ENCODE peak calls at places on chromosomes 13 and 19, in ten cellular contexts. Z, S, X, K, R, M, E, W, B and I are unnamed samples. For H3K4me1, the result is how much of the 10 kb centered on the place peaks cover.

GRCh38 chr19:53394974-53395839 is at the start of gene ZNF765:
- DNase-seq in Z (peak), S (peak), X (peak), K (peak), R (peak), M (peak), E (peak), W (peak), B (peak), I (peak)

GRCh38 chr13:86383151-86383550 is 583.9 kb upstream of the SLITRK6 start:
- DNase-seq in Z (no peak), S (no peak), X (no peak), K (no peak), R (no peak), M (no peak), E (no peak), W (no peak), B (no peak), I (no peak)

GRCh38 chr13:50993371-50993770 is 83.8 kb downstream of the RNASEH2B start:
- DNase-seq in Z (no peak), S (no peak), X (no peak), K (no peak), R (no peak), M (no peak), E (no peak), W (no peak), B (no peak), I (peak)

GRCh38 chr13:44649118-44649455 is 73.0 kb upstream of the TSC22D1 start:
- DNase-seq in Z (peak), S (no peak), X (no peak), K (no peak), R (no peak), M (no peak), E (no peak), W (no peak), B (no peak), I (no peak)

GRCh38 chr19:36169084-36169760 is 17.0 kb upstream of the COX7A1 start:
- DNase-seq in Z (peak), S (peak), X (no peak), K (no peak), R (peak), M (no peak), E (no peak), W (no peak), B (no peak), I (no peak)

GRCh38 chr13:113205428-113205931 is 3.0 kb downstream of the PCID2 start:
- DNase-seq in Z (no peak), S (no peak), X (no peak), K (no peak), R (no peak), M (no peak), E (no peak), W (no peak), B (peak), I (no peak)

GRCh38 chr13:72696590-72696989 is 30.8 kb downstream of the MZT1 start:
- DNase-seq in Z (no peak), S (no peak), X (no peak), K (peak), R (peak), M (no peak), E (no peak), W (no peak), B (peak), I (no peak)

GRCh38 chr13:32496574-32497160 is 41.9 kb downstream of the N4BP2L2 start:
- DNase-seq in Z (no peak), S (no peak), X (no peak), K (no peak), R (no peak), M (no peak), E (no peak), W (no peak), B (no peak), I (no peak)

GRCh38 chr19:50024719-50025021 is 502 bp downstream of the VRK3 start:
- DNase-seq in Z (no peak), S (no peak), X (no peak), K (no peak), R (peak), M (no peak), E (no peak), W (no peak), B (no peak), I (no peak)

GRCh38 chr13:58855283-58855682 is 1223.7 kb downstream of the PCDH17 start:
- DNase-seq in Z (no peak), S (no peak), X (no peak), K (no peak), R (no peak), M (no peak), E (no peak), W (no peak), B (peak), I (no peak)

GRCh38 chr13:32116210-32116609 is 84.6 kb downstream of the FRY start:
- DNase-seq in Z (no peak), S (no peak), X (no peak), K (no peak), R (no peak), M (no peak), E (no peak), W (no peak), B (no peak), I (no peak)

GRCh38 chr19:9306443-9306842 is 3.2 kb downstream of the ZNF699 start:
- DNase-seq in Z (no peak), S (no peak), X (no peak), K (no peak), R (no peak), M (no peak), E (no peak), W (no peak), B (peak), I (no peak)

GRCh38 chr13:94305934-94306333 is 173.5 kb downstream of the DCT start:
- DNase-seq in Z (no peak), S (no peak), X (no peak), K (no peak), R (no peak), M (no peak), E (no peak), W (no peak), B (no peak), I (no peak)

GRCh38 chr19:18416778-18417249 is 2.4 kb upstream of the SSBP4 start:
- DNase-seq in Z (peak), S (peak), X (no peak), K (peak), R (peak), M (peak), E (no peak), W (peak), B (peak), I (peak)

GRCh38 chr13:100035936-100036335 is 53.0 kb upstream of the PCCA start:
- DNase-seq in Z (no peak), S (no peak), X (no peak), K (no peak), R (no peak), M (no peak), E (no peak), W (no peak), B (peak), I (no peak)

GRCh38 chr19:10861118-10861651 is 10.2 kb upstream of the CARM1 start:
- DNase-seq in Z (peak), S (no peak), X (no peak), K (peak), R (peak), M (peak), E (peak), W (no peak), B (peak), I (peak)

GRCh38 chr13:42038661-42039456 is 9.6 kb upstream of the DGKH start:
- DNase-seq in Z (no peak), S (no peak), X (no peak), K (no peak), R (no peak), M (no peak), E (no peak), W (no peak), B (no peak), I (no peak)

GRCh38 chr13:40483601-40484000 is 182.8 kb downstream of the FOXO1 start:
- DNase-seq in Z (no peak), S (peak), X (no peak), K (no peak), R (no peak), M (peak), E (peak), W (no peak), B (no peak), I (no peak)

GRCh38 chr19:20038358-20039202 is 725 bp downstream of the ZNF682 start:
- DNase-seq in Z (no peak), S (no peak), X (no peak), K (no peak), R (no peak), M (no peak), E (peak), W (no peak), B (no peak), I (no peak)

GRCh38 chr19:55304279-55304978 is 20.6 kb downstream of the BRSK1 start:
- DNase-seq in Z (peak), S (no peak), X (no peak), K (peak), R (peak), M (no peak), E (peak), W (no peak), B (peak), I (peak)

GRCh38 chr13:40992678-40993077 is 26.4 kb downstream of the ELF1 start:
- DNase-seq in Z (no peak), S (no peak), X (no peak), K (no peak), R (peak), M (no peak), E (no peak), W (no peak), B (peak), I (no peak)

GRCh38 chr13:58542530-58542929 is 911.0 kb downstream of the PCDH17 start:
- DNase-seq in Z (no peak), S (no peak), X (no peak), K (no peak), R (no peak), M (no peak), E (no peak), W (no peak), B (no peak), I (no peak)

GRCh38 chr19:5001547-5002131 is 32.7 kb downstream of the KDM4B start:
- DNase-seq in Z (peak), S (no peak), X (no peak), K (peak), R (peak), M (no peak), E (peak), W (no peak), B (peak), I (no peak)

GRCh38 chr19:6891761-6892385 is 4.5 kb downstream of the ADGRE1 start:
- DNase-seq in Z (no peak), S (no peak), X (no peak), K (no peak), R (peak), M (no peak), E (peak), W (no peak), B (no peak), I (no peak)

GRCh38 chr13:20997301-20998061 is 63.9 kb downstream of the LATS2 start:
- DNase-seq in Z (peak), S (no peak), X (no peak), K (no peak), R (peak), M (no peak), E (no peak), W (no peak), B (peak), I (no peak)

GRCh38 chr13:48783181-48783630 is 129.5 kb downstream of the CYSLTR2 start:
- DNase-seq in Z (no peak), S (peak), X (no peak), K (peak), R (peak), M (peak), E (no peak), W (peak), B (peak), I (no peak)

GRCh38 chr19:41994521-41994971 is 516 bp upstream of the ATP1A3 start:
- DNase-seq in Z (no peak), S (no peak), X (no peak), K (no peak), R (peak), M (no peak), E (peak), W (no peak), B (no peak), I (no peak)

GRCh38 chr19:35783469-35784400 is 8.4 kb downstream of the ARHGAP33 start:
- DNase-seq in Z (peak), S (no peak), X (no peak), K (no peak), R (no peak), M (no peak), E (no peak), W (no peak), B (no peak), I (no peak)

GRCh38 chr13:80339841-80340642 is 884 bp downstream of the SPRY2 start:
- DNase-seq in Z (peak), S (peak), X (no peak), K (peak), R (no peak), M (peak), E (no peak), W (no peak), B (peak), I (peak)

GRCh38 chr19:7450243-7451223 is 38.3 kb downstream of the PEX11G start:
- DNase-seq in Z (no peak), S (no peak), X (no peak), K (no peak), R (peak), M (no peak), E (peak), W (no peak), B (peak), I (no peak)

GRCh38 chr13:92827503-92827902 is 399.1 kb upstream of the GPC6 start:
- DNase-seq in Z (no peak), S (no peak), X (no peak), K (no peak), R (no peak), M (no peak), E (no peak), W (no peak), B (no peak), I (no peak)

GRCh38 chr13:97568850-97569249 is 134.9 kb downstream of the RAP2A start:
- DNase-seq in Z (no peak), S (no peak), X (no peak), K (no peak), R (peak), M (peak), E (no peak), W (no peak), B (peak), I (no peak)

DNA sequence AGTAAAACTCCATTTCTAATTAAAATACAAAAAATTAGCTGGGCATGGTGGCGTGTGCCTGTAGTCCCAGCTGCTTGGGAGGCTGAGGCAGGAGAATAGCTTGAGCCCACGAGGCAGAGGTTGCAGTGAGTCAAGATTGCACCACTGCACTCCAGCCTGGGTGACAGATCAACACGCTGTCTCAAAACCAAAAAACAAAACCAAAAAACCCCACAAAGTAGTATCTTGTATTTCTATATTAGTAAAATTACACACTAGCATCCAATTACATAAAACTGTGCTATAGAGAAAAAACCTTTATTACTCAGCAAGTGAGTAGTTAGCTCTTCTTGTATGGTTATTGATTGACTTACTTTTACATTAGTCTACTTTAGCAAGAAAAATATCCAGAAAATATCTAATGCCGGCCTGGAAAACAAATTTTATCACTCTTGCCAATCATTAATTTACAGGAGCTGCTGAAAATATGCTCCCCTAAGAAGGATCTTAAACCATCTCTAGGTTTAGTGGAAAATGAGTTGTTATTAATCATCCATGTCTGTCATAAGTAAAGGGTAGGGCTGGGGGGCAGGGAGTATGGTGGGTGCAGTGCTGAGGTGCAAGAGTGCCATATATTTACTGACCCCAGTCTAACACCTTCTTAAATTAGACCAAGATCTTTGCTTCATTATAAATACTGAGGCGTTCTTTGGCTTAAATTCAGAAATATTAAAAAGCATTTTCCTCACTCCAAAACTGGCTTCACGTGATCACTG is 44.2 kb downstream of the UBL3 start:
- DNase-seq in Z (no peak), S (no peak), X (no peak), K (no peak), R (no peak), M (no peak), E (no peak), W (no peak), B (no peak), I (no peak)
- H3K4me1 ChIP-seq in Z (under half), S (under half), X (under half), K (under half), R (under half), M (half or more), E (under half), W (under half), B (under half), I (under half)

GRCh38 chr19:51366050-51366998 is at the start of gene ETFB:
- DNase-seq in Z (peak), S (peak), X (peak), K (peak), R (peak), M (peak), E (peak), W (peak), B (peak), I (peak)

GRCh38 chr19:51364200-51365106 is 1.7 kb downstream of the ETFB start:
- DNase-seq in Z (no peak), S (no peak), X (no peak), K (peak), R (no peak), M (no peak), E (no peak), W (no peak), B (peak), I (no peak)

GRCh38 chr19:51366999-51367564 is 894 bp upstream of the ETFB start:
- DNase-seq in Z (no peak), S (peak), X (no peak), K (no peak), R (no peak), M (no peak), E (peak), W (no peak), B (no peak), I (no peak)

GRCh38 chr19:51367565-51368365 is 1.0 kb downstream of the CLDND2 start:
- DNase-seq in Z (peak), S (peak), X (peak), K (peak), R (peak), M (peak), E (peak), W (peak), B (peak), I (peak)

DNA sequence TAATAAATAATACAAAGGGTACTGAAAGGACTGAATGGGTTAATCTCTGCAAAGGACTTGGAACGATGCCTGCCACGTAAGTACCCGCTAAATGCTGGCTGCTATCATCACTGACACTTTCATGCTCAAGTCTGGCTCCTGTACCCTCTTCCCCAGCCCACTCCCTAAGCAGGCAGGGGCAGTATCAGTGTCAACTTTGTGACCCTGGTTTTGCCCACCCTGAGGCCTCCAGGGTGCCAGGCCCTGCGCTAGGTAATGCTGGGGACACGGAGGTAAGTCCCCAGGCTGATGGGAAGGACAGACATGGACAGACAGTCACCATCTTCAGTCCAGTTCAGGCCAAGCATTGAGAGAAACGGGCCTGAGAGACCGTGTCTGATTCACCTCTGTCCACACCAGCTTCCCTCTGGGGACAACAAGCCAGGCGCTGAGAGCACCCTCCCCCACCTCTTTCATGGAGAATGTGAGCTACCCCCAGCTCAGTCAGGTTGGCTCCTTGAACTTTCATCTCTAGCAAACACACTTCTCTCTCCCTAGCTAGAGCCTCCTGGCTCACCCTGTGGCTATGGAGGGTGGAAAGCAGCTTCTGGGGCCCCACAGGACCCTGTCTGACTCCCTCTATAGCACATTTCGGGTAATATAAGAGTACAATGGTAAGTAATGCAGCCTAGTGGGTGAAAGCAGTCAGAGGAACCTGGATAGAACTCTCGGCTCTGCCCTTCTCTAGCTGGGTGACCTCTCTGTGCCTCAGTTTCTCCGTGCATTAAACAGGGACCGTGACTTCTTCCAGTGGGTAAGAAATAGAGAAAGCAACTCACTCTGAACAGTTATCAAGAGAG is 758 bp downstream of the ETFB start:
- DNase-seq in Z (peak), S (no peak), X (no peak), K (peak), R (peak), M (peak), E (peak), W (no peak), B (peak), I (peak)
- TF ChIP-seq CTCF in Z (no peak), S (no peak), X (peak), K (no peak), R (no peak), M (peak), E (peak), W (no peak), B (no peak), I (no peak)

GRCh38 chr19:45780146-45780447 is 2.2 kb downstream of the DMPK start:
- DNase-seq in Z (no peak), S (no peak), X (no peak), K (no peak), R (no peak), M (peak), E (no peak), W (no peak), B (no peak), I (no peak)
- H3K4me3 ChIP-seq in Z (peak), S (no peak), X (no peak), K (peak), R (no peak), M (no peak), E (no peak), W (peak), B (no peak), I (no peak)

DNA sequence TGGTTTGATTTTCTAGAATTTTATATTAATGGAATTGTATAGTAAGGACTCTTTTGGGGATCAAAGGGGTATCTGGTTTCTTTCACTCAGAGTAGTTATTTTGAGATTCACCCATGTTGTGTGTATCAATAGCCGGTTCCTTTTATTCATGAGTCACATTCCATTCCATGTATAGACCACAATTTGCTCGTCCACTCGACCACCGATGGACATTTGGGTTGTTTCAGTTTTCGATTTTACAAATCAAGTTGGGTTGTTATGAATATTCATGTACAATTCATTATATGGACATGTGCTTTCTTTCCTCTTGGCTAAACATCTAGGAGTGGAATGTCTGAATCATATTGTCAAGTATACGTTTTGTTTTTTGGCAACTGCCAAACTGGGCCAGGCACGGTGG is 9.6 kb upstream of the EMP3 start:
- DNase-seq in Z (no peak), S (no peak), X (no peak), K (no peak), R (no peak), M (no peak), E (no peak), W (no peak), B (peak), I (no peak)
- H3K4me1 ChIP-seq in Z (under half), S (under half), X (under half), K (under half), R (under half), M (under half), E (under half), W (under half), B (under half), I (under half)

GRCh38 chr19:3902317-3902973 is 22.0 kb downstream of the ATCAY start:
- DNase-seq in Z (no peak), S (no peak), X (no peak), K (no peak), R (no peak), M (no peak), E (no peak), W (no peak), B (no peak), I (no peak)

GRCh38 chr19:3904233-3904632 is 23.7 kb downstream of the ATCAY start:
- DNase-seq in Z (no peak), S (no peak), X (no peak), K (no peak), R (no peak), M (no peak), E (no peak), W (no peak), B (no peak), I (no peak)

GRCh38 chr19:3908266-3909054 is 24.4 kb upstream of the NMRK2 start:
- DNase-seq in Z (no peak), S (no peak), X (no peak), K (no peak), R (no peak), M (no peak), E (no peak), W (no peak), B (no peak), I (no peak)

GRCh38 chr19:3910105-3910504 is 22.8 kb upstream of the NMRK2 start:
- DNase-seq in Z (no peak), S (no peak), X (no peak), K (no peak), R (no peak), M (no peak), E (no peak), W (no peak), B (no peak), I (no peak)

GRCh38 chr19:3907626-3908265 is 25.1 kb upstream of the NMRK2 start:
- DNase-seq in Z (no peak), S (no peak), X (no peak), K (no peak), R (no peak), M (no peak), E (no peak), W (no peak), B (no peak), I (no peak)
- TF ChIP-seq CTCF in Z (no peak), S (no peak), X (no peak), K (no peak), R (no peak), M (no peak), E (no peak), W (no peak), B (no peak), I (no peak)